ENCODE peak calls at places on chromosomes 4 and X, in six cellular contexts. One of them, this sample, is unnamed.

GRCh38 chrX:68041110-68041509 is 392.2 kb downstream of the OPHN1 start:
- DNase-seq in PC-3: no peak
- DNase-seq in dorsolateral prefrontal cortex: no peak
- DNase-seq in Panc1: no peak
- DNase-seq in CD8-positive, alpha-beta T cell: no peak
- DNase-seq in heart right ventricle: no peak
- DNase-seq in this sample: no peak

GRCh38 chr4:174084542-174084941 is 198.9 kb downstream of the FBXO8 start:
- DNase-seq in dorsolateral prefrontal cortex: no peak
- DNase-seq in PC-3: no peak
- DNase-seq in Panc1: no peak
- DNase-seq in CD8-positive, alpha-beta T cell: no peak
- DNase-seq in heart right ventricle: no peak
- DNase-seq in this sample: no peak

GRCh38 chrX:47146121-47146935 is 1.3 kb downstream of the RBM10 start:
- DNase-seq in CD8-positive, alpha-beta T cell: no peak
- DNase-seq in heart right ventricle: no peak
- DNase-seq in Panc1: no peak
- DNase-seq in PC-3: no peak
- DNase-seq in dorsolateral prefrontal cortex: no peak
- DNase-seq in this sample: no peak

GRCh38 chrX:130097507-130098201 is 12.6 kb downstream of the ELF4 start:
- DNase-seq in dorsolateral prefrontal cortex: no peak
- DNase-seq in PC-3: no peak
- DNase-seq in heart right ventricle: no peak
- DNase-seq in Panc1: no peak
- DNase-seq in CD8-positive, alpha-beta T cell: no peak
- DNase-seq in this sample: no peak

GRCh38 chr4:80448056-80448455 is 112.5 kb downstream of the CFAP299 start:
- DNase-seq in PC-3: no peak
- DNase-seq in heart right ventricle: no peak
- DNase-seq in CD8-positive, alpha-beta T cell: no peak
- DNase-seq in dorsolateral prefrontal cortex: no peak
- DNase-seq in Panc1: no peak
- DNase-seq in this sample: no peak

GRCh38 chr4:38676986-38677385 is 13.0 kb downstream of the KLF3 start:
- DNase-seq in dorsolateral prefrontal cortex: no peak
- DNase-seq in heart right ventricle: no peak
- DNase-seq in Panc1: no peak
- DNase-seq in PC-3: no peak
- DNase-seq in CD8-positive, alpha-beta T cell: no peak
- DNase-seq in this sample: no peak

GRCh38 chr4:75547647-75548387 is 8.0 kb upstream of the ODAPH start:
- DNase-seq in dorsolateral prefrontal cortex: peak
- DNase-seq in PC-3: no peak
- DNase-seq in CD8-positive, alpha-beta T cell: no peak
- DNase-seq in heart right ventricle: peak
- DNase-seq in Panc1: no peak
- DNase-seq in this sample: no peak

GRCh38 chr4:81196126-81196650 is 18.8 kb downstream of the PRKG2 start:
- DNase-seq in heart right ventricle: no peak
- DNase-seq in PC-3: no peak
- DNase-seq in dorsolateral prefrontal cortex: no peak
- DNase-seq in Panc1: no peak
- DNase-seq in CD8-positive, alpha-beta T cell: no peak
- DNase-seq in this sample: no peak

GRCh38 chrX:130531066-130531465 is 129.3 kb downstream of the RBMX2 start:
- DNase-seq in dorsolateral prefrontal cortex: no peak
- DNase-seq in heart right ventricle: no peak
- DNase-seq in CD8-positive, alpha-beta T cell: no peak
- DNase-seq in Panc1: no peak
- DNase-seq in PC-3: no peak
- DNase-seq in this sample: no peak

GRCh38 chr4:791866-792630 is 33.9 kb downstream of the CPLX1 start:
- DNase-seq in heart right ventricle: no peak
- DNase-seq in dorsolateral prefrontal cortex: no peak
- DNase-seq in Panc1: no peak
- DNase-seq in PC-3: peak
- DNase-seq in CD8-positive, alpha-beta T cell: no peak
- DNase-seq in this sample: no peak

GRCh38 chr4:113170115-113170817 is 120.8 kb downstream of the ANK2 start:
- DNase-seq in dorsolateral prefrontal cortex: no peak
- DNase-seq in heart right ventricle: no peak
- DNase-seq in PC-3: no peak
- DNase-seq in CD8-positive, alpha-beta T cell: no peak
- DNase-seq in Panc1: no peak
- DNase-seq in this sample: no peak

GRCh38 chr4:105197777-105198176 is 51.1 kb downstream of the TET2 start:
- DNase-seq in PC-3: peak
- DNase-seq in dorsolateral prefrontal cortex: no peak
- DNase-seq in heart right ventricle: no peak
- DNase-seq in CD8-positive, alpha-beta T cell: no peak
- DNase-seq in Panc1: no peak
- DNase-seq in this sample: no peak

GRCh38 chr4:172042714-172043114 is 229.5 kb downstream of the GALNTL6 start:
- DNase-seq in dorsolateral prefrontal cortex: no peak
- DNase-seq in Panc1: no peak
- DNase-seq in CD8-positive, alpha-beta T cell: no peak
- DNase-seq in heart right ventricle: no peak
- DNase-seq in PC-3: peak
- DNase-seq in this sample: no peak

GRCh38 chrX:34586507-34586906 is 70.6 kb downstream of the TMEM47 start:
- DNase-seq in heart right ventricle: no peak
- DNase-seq in PC-3: no peak
- DNase-seq in Panc1: no peak
- DNase-seq in CD8-positive, alpha-beta T cell: no peak
- DNase-seq in dorsolateral prefrontal cortex: no peak
- DNase-seq in this sample: no peak

GRCh38 chrX:125205084-125205917 is 114.4 kb upstream of the TEX13C start:
- DNase-seq in CD8-positive, alpha-beta T cell: no peak
- DNase-seq in Panc1: no peak
- DNase-seq in PC-3: peak
- DNase-seq in dorsolateral prefrontal cortex: no peak
- DNase-seq in heart right ventricle: peak
- DNase-seq in this sample: no peak

GRCh38 chrX:85004255-85004654 is 578 bp downstream of the APOOL start:
- DNase-seq in Panc1: no peak
- DNase-seq in dorsolateral prefrontal cortex: no peak
- DNase-seq in CD8-positive, alpha-beta T cell: no peak
- DNase-seq in heart right ventricle: no peak
- DNase-seq in PC-3: peak
- DNase-seq in this sample: no peak

GRCh38 chr4:113153529-113154101 is 104.2 kb downstream of the ANK2 start:
- DNase-seq in PC-3: peak
- DNase-seq in CD8-positive, alpha-beta T cell: no peak
- DNase-seq in Panc1: no peak
- DNase-seq in heart right ventricle: no peak
- DNase-seq in dorsolateral prefrontal cortex: no peak
- DNase-seq in this sample: no peak

GRCh38 chr4:36763814-36764213 is 480.7 kb upstream of the NWD2 start:
- DNase-seq in heart right ventricle: no peak
- DNase-seq in Panc1: no peak
- DNase-seq in PC-3: no peak
- DNase-seq in dorsolateral prefrontal cortex: no peak
- DNase-seq in CD8-positive, alpha-beta T cell: no peak
- DNase-seq in this sample: no peak

GRCh38 chrX:102846544-102847236 is 90.4 kb upstream of the RAB40AL start:
- DNase-seq in PC-3: peak
- DNase-seq in Panc1: no peak
- DNase-seq in heart right ventricle: no peak
- DNase-seq in CD8-positive, alpha-beta T cell: no peak
- DNase-seq in dorsolateral prefrontal cortex: no peak
- DNase-seq in this sample: no peak

GRCh38 chr4:6873792-6874461 is 35.7 kb upstream of the TBC1D14 start:
- DNase-seq in dorsolateral prefrontal cortex: peak
- DNase-seq in PC-3: peak
- DNase-seq in heart right ventricle: peak
- DNase-seq in Panc1: peak
- DNase-seq in CD8-positive, alpha-beta T cell: peak
- DNase-seq in this sample: no peak

GRCh38 chrX:72366746-72367145 is 61.0 kb upstream of the CITED1 start:
- DNase-seq in CD8-positive, alpha-beta T cell: no peak
- DNase-seq in Panc1: no peak
- DNase-seq in PC-3: no peak
- DNase-seq in dorsolateral prefrontal cortex: no peak
- DNase-seq in heart right ventricle: no peak
- DNase-seq in this sample: no peak

GRCh38 chrX:72368796-72369195 is 63.1 kb upstream of the CITED1 start:
- DNase-seq in PC-3: no peak
- DNase-seq in CD8-positive, alpha-beta T cell: no peak
- DNase-seq in Panc1: no peak
- DNase-seq in dorsolateral prefrontal cortex: no peak
- DNase-seq in heart right ventricle: no peak
- DNase-seq in this sample: no peak

GRCh38 chrX:72367524-72367923 is 61.8 kb upstream of the CITED1 start:
- DNase-seq in Panc1: no peak
- DNase-seq in heart right ventricle: no peak
- DNase-seq in dorsolateral prefrontal cortex: no peak
- DNase-seq in CD8-positive, alpha-beta T cell: no peak
- DNase-seq in PC-3: no peak
- DNase-seq in this sample: no peak

GRCh38 chrX:72365126-72365525 is 59.4 kb upstream of the CITED1 start:
- DNase-seq in CD8-positive, alpha-beta T cell: no peak
- DNase-seq in Panc1: no peak
- DNase-seq in PC-3: no peak
- DNase-seq in heart right ventricle: no peak
- DNase-seq in dorsolateral prefrontal cortex: no peak
- DNase-seq in this sample: no peak

GRCh38 chrX:72366178-72366577 is 60.5 kb upstream of the CITED1 start:
- DNase-seq in heart right ventricle: no peak
- DNase-seq in CD8-positive, alpha-beta T cell: no peak
- DNase-seq in Panc1: no peak
- DNase-seq in dorsolateral prefrontal cortex: no peak
- DNase-seq in PC-3: no peak
- DNase-seq in this sample: no peak
- H3K27ac ChIP-seq in heart right ventricle: no peak
- H3K27ac ChIP-seq in CD8-positive, alpha-beta T cell: no peak
- H3K27ac ChIP-seq in Panc1: no peak
- H3K27ac ChIP-seq in dorsolateral prefrontal cortex: no peak
- H3K27ac ChIP-seq in PC-3: no peak
- H3K27ac ChIP-seq in this sample: no peak

DNA sequence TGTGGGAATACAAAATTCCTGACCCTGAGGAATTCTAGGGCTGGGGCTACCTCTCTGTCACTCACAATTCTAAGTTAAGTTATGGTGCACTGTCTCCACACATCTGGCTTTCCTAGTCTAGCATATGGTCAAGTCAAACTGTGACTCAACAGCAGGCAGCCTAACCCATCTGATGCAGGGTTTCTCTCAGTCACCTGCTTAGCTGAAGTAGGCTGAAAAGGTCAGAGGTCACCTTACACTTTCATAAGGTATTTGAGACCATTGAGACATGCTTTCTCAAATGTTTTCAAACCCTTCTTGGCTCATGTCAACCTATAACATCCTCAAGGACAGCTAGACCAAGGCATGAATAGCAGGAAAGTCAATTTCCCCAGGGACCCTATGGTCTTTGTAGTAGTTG is 196.5 kb upstream of the STK26 start:
- DNase-seq in Panc1: no peak
- DNase-seq in heart right ventricle: no peak
- DNase-seq in PC-3: no peak
- DNase-seq in CD8-positive, alpha-beta T cell: no peak
- DNase-seq in dorsolateral prefrontal cortex: no peak
- DNase-seq in this sample: no peak
- H3K4me3 ChIP-seq in Panc1: no peak
- H3K4me3 ChIP-seq in heart right ventricle: no peak
- H3K4me3 ChIP-seq in PC-3: no peak
- H3K4me3 ChIP-seq in CD8-positive, alpha-beta T cell: no peak
- H3K4me3 ChIP-seq in dorsolateral prefrontal cortex: no peak
- H3K4me3 ChIP-seq in this sample: no peak

GRCh38 chr4:100852326-100852725 is 334.5 kb upstream of the EMCN start:
- DNase-seq in CD8-positive, alpha-beta T cell: no peak
- DNase-seq in dorsolateral prefrontal cortex: no peak
- DNase-seq in Panc1: no peak
- DNase-seq in PC-3: no peak
- DNase-seq in heart right ventricle: no peak
- DNase-seq in this sample: no peak

GRCh38 chr4:100848865-100849264 is 331.0 kb upstream of the EMCN start:
- DNase-seq in heart right ventricle: no peak
- DNase-seq in PC-3: peak
- DNase-seq in Panc1: no peak
- DNase-seq in CD8-positive, alpha-beta T cell: no peak
- DNase-seq in dorsolateral prefrontal cortex: no peak
- DNase-seq in this sample: no peak

GRCh38 chr4:100843897-100844296 is 326.1 kb upstream of the EMCN start:
- DNase-seq in Panc1: no peak
- DNase-seq in heart right ventricle: no peak
- DNase-seq in PC-3: no peak
- DNase-seq in CD8-positive, alpha-beta T cell: no peak
- DNase-seq in dorsolateral prefrontal cortex: no peak
- DNase-seq in this sample: no peak

DNA sequence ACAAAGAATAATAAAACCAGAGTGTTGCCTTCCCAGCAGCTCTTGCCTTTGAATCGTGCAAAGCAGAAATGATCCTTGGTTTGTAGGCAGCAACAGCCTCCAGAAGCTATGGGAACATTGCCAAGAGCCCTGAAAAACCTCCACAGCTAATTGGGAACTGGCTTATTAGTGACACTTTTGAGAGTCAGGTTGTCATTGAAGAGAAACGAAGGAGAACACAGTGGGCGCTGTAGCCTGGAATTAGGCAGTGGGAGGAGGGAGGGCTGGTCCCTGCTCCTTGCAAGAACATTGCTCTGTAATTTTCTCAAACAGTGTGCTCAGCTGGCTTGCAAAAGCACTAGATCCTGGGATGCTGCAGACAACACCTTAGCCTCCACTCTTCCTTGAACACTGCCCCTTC is 331.5 kb upstream of the EMCN start:
- DNase-seq in PC-3: no peak
- DNase-seq in dorsolateral prefrontal cortex: no peak
- DNase-seq in CD8-positive, alpha-beta T cell: no peak
- DNase-seq in Panc1: no peak
- DNase-seq in heart right ventricle: no peak
- DNase-seq in this sample: no peak
- H3K27ac ChIP-seq in PC-3: no peak
- H3K27ac ChIP-seq in dorsolateral prefrontal cortex: peak
- H3K27ac ChIP-seq in CD8-positive, alpha-beta T cell: no peak
- H3K27ac ChIP-seq in Panc1: no peak
- H3K27ac ChIP-seq in heart right ventricle: no peak
- H3K27ac ChIP-seq in this sample: no peak

GRCh38 chr4:150255610-150256580 is 177.7 kb downstream of the DCLK2 start:
- DNase-seq in CD8-positive, alpha-beta T cell: no peak
- DNase-seq in Panc1: no peak
- DNase-seq in PC-3: no peak
- DNase-seq in dorsolateral prefrontal cortex: no peak
- DNase-seq in heart right ventricle: no peak
- DNase-seq in this sample: no peak

GRCh38 chr4:150257338-150257737 is 179.1 kb downstream of the DCLK2 start:
- DNase-seq in PC-3: no peak
- DNase-seq in dorsolateral prefrontal cortex: no peak
- DNase-seq in CD8-positive, alpha-beta T cell: no peak
- DNase-seq in Panc1: no peak
- DNase-seq in heart right ventricle: no peak
- DNase-seq in this sample: no peak

GRCh38 chr4:150256841-150257273 is 178.6 kb downstream of the DCLK2 start:
- DNase-seq in Panc1: no peak
- DNase-seq in heart right ventricle: no peak
- DNase-seq in dorsolateral prefrontal cortex: no peak
- DNase-seq in CD8-positive, alpha-beta T cell: no peak
- DNase-seq in PC-3: no peak
- DNase-seq in this sample: no peak

GRCh38 chr4:150259861-150260567 is 181.8 kb downstream of the DCLK2 start:
- DNase-seq in PC-3: no peak
- DNase-seq in dorsolateral prefrontal cortex: no peak
- DNase-seq in Panc1: no peak
- DNase-seq in heart right ventricle: peak
- DNase-seq in CD8-positive, alpha-beta T cell: no peak
- DNase-seq in this sample: no peak

GRCh38 chr4:150258569-150258968 is 180.3 kb downstream of the DCLK2 start:
- DNase-seq in Panc1: no peak
- DNase-seq in dorsolateral prefrontal cortex: no peak
- DNase-seq in CD8-positive, alpha-beta T cell: no peak
- DNase-seq in PC-3: no peak
- DNase-seq in heart right ventricle: no peak
- DNase-seq in this sample: no peak
- H3K4me3 ChIP-seq in Panc1: no peak
- H3K4me3 ChIP-seq in dorsolateral prefrontal cortex: no peak
- H3K4me3 ChIP-seq in CD8-positive, alpha-beta T cell: no peak
- H3K4me3 ChIP-seq in PC-3: no peak
- H3K4me3 ChIP-seq in heart right ventricle: no peak
- H3K4me3 ChIP-seq in this sample: no peak